ENCODE peak calls at places on chromosome 2, in nine cellular contexts. One of them, this sample, is unnamed.

GRCh38 chr2:109454304-109454703 is 159.5 kb downstream of the SEPTIN10 start:
- DNase-seq in left ventricle myocardium superior: no peak
- DNase-seq in A172: no peak
- DNase-seq in frontal cortex: no peak
- DNase-seq in ureter: no peak
- DNase-seq in tibial nerve: no peak
- DNase-seq in GM18507: no peak
- DNase-seq in RWPE1: no peak
- DNase-seq in prostate gland: no peak
- DNase-seq in this sample: no peak

GRCh38 chr2:225428360-225428759 is 28.9 kb downstream of the NYAP2 start:
- DNase-seq in tibial nerve: no peak
- DNase-seq in ureter: no peak
- DNase-seq in left ventricle myocardium superior: no peak
- DNase-seq in GM18507: no peak
- DNase-seq in frontal cortex: no peak
- DNase-seq in RWPE1: no peak
- DNase-seq in A172: no peak
- DNase-seq in prostate gland: no peak
- DNase-seq in this sample: no peak

GRCh38 chr2:191245869-191246531 is 796 bp downstream of the MYO1B start:
- DNase-seq in RWPE1: peak
- DNase-seq in tibial nerve: peak
- DNase-seq in frontal cortex: no peak
- DNase-seq in A172: no peak
- DNase-seq in prostate gland: peak
- DNase-seq in GM18507: no peak
- DNase-seq in ureter: peak
- DNase-seq in left ventricle myocardium superior: peak
- DNase-seq in this sample: peak

GRCh38 chr2:16674154-16674553 is 8.5 kb upstream of the CYRIA start:
- DNase-seq in frontal cortex: no peak
- DNase-seq in A172: no peak
- DNase-seq in ureter: no peak
- DNase-seq in tibial nerve: no peak
- DNase-seq in GM18507: no peak
- DNase-seq in RWPE1: no peak
- DNase-seq in left ventricle myocardium superior: no peak
- DNase-seq in prostate gland: no peak
- DNase-seq in this sample: no peak

GRCh38 chr2:205696541-205697441 is 14.5 kb downstream of the NRP2 start:
- DNase-seq in GM18507: no peak
- DNase-seq in prostate gland: no peak
- DNase-seq in A172: no peak
- DNase-seq in frontal cortex: no peak
- DNase-seq in left ventricle myocardium superior: no peak
- DNase-seq in ureter: no peak
- DNase-seq in tibial nerve: no peak
- DNase-seq in RWPE1: no peak
- DNase-seq in this sample: no peak

GRCh38 chr2:107742460-107743027 is 84.1 kb upstream of the RGPD4 start:
- DNase-seq in A172: no peak
- DNase-seq in RWPE1: no peak
- DNase-seq in GM18507: no peak
- DNase-seq in frontal cortex: no peak
- DNase-seq in ureter: no peak
- DNase-seq in left ventricle myocardium superior: no peak
- DNase-seq in prostate gland: no peak
- DNase-seq in tibial nerve: no peak
- DNase-seq in this sample: no peak

GRCh38 chr2:96251721-96252292 is 14.0 kb downstream of the TMEM127 start:
- DNase-seq in A172: peak
- DNase-seq in tibial nerve: peak
- DNase-seq in ureter: peak
- DNase-seq in RWPE1: no peak
- DNase-seq in left ventricle myocardium superior: peak
- DNase-seq in frontal cortex: no peak
- DNase-seq in GM18507: no peak
- DNase-seq in prostate gland: peak
- DNase-seq in this sample: peak

GRCh38 chr2:184628051-184628450 is 29.7 kb downstream of the ZNF804A start:
- DNase-seq in tibial nerve: no peak
- DNase-seq in ureter: no peak
- DNase-seq in left ventricle myocardium superior: no peak
- DNase-seq in frontal cortex: no peak
- DNase-seq in GM18507: no peak
- DNase-seq in A172: no peak
- DNase-seq in RWPE1: no peak
- DNase-seq in prostate gland: no peak
- DNase-seq in this sample: no peak

GRCh38 chr2:219478916-219479315 is 19.8 kb upstream of the GMPPA start:
- DNase-seq in GM18507: no peak
- DNase-seq in frontal cortex: no peak
- DNase-seq in A172: no peak
- DNase-seq in tibial nerve: no peak
- DNase-seq in left ventricle myocardium superior: no peak
- DNase-seq in prostate gland: no peak
- DNase-seq in ureter: no peak
- DNase-seq in RWPE1: no peak
- DNase-seq in this sample: no peak

GRCh38 chr2:234024304-234024703 is 26.2 kb upstream of the SPP2 start:
- DNase-seq in frontal cortex: no peak
- DNase-seq in prostate gland: no peak
- DNase-seq in RWPE1: no peak
- DNase-seq in tibial nerve: no peak
- DNase-seq in ureter: no peak
- DNase-seq in A172: no peak
- DNase-seq in left ventricle myocardium superior: no peak
- DNase-seq in GM18507: no peak
- DNase-seq in this sample: no peak

GRCh38 chr2:63843093-63843492 is 1.4 kb downstream of the UGP2 start:
- DNase-seq in left ventricle myocardium superior: no peak
- DNase-seq in tibial nerve: no peak
- DNase-seq in GM18507: no peak
- DNase-seq in A172: no peak
- DNase-seq in RWPE1: no peak
- DNase-seq in frontal cortex: no peak
- DNase-seq in ureter: no peak
- DNase-seq in prostate gland: no peak
- DNase-seq in this sample: no peak

GRCh38 chr2:166333809-166334208 is 41.9 kb downstream of the SCN9A start:
- DNase-seq in frontal cortex: no peak
- DNase-seq in left ventricle myocardium superior: no peak
- DNase-seq in A172: no peak
- DNase-seq in prostate gland: no peak
- DNase-seq in tibial nerve: no peak
- DNase-seq in RWPE1: peak
- DNase-seq in ureter: no peak
- DNase-seq in GM18507: no peak
- DNase-seq in this sample: peak

GRCh38 chr2:104861295-104862060 is 7.6 kb downstream of the POU3F3 start:
- DNase-seq in frontal cortex: no peak
- DNase-seq in GM18507: no peak
- DNase-seq in left ventricle myocardium superior: no peak
- DNase-seq in tibial nerve: no peak
- DNase-seq in prostate gland: no peak
- DNase-seq in RWPE1: no peak
- DNase-seq in ureter: no peak
- DNase-seq in A172: no peak
- DNase-seq in this sample: no peak

GRCh38 chr2:186309901-186310300 is 176.2 kb upstream of the ZC3H15 start:
- DNase-seq in tibial nerve: no peak
- DNase-seq in frontal cortex: no peak
- DNase-seq in prostate gland: no peak
- DNase-seq in ureter: no peak
- DNase-seq in GM18507: no peak
- DNase-seq in A172: no peak
- DNase-seq in left ventricle myocardium superior: no peak
- DNase-seq in RWPE1: no peak
- DNase-seq in this sample: no peak

GRCh38 chr2:202932425-202933138 is 20.5 kb downstream of the CARF start:
- DNase-seq in ureter: no peak
- DNase-seq in prostate gland: no peak
- DNase-seq in left ventricle myocardium superior: no peak
- DNase-seq in A172: no peak
- DNase-seq in RWPE1: peak
- DNase-seq in GM18507: no peak
- DNase-seq in tibial nerve: no peak
- DNase-seq in frontal cortex: no peak
- DNase-seq in this sample: peak

GRCh38 chr2:42028571-42029148 is 19.2 kb upstream of the PKDCC start:
- DNase-seq in GM18507: no peak
- DNase-seq in ureter: peak
- DNase-seq in A172: no peak
- DNase-seq in RWPE1: no peak
- DNase-seq in left ventricle myocardium superior: peak
- DNase-seq in prostate gland: no peak
- DNase-seq in frontal cortex: no peak
- DNase-seq in tibial nerve: no peak
- DNase-seq in this sample: no peak

GRCh38 chr2:195368530-195369216 is 288.4 kb upstream of the SLC39A10 start:
- DNase-seq in GM18507: no peak
- DNase-seq in A172: no peak
- DNase-seq in prostate gland: no peak
- DNase-seq in tibial nerve: no peak
- DNase-seq in ureter: no peak
- DNase-seq in RWPE1: no peak
- DNase-seq in frontal cortex: no peak
- DNase-seq in left ventricle myocardium superior: no peak
- DNase-seq in this sample: no peak

GRCh38 chr2:145593280-145593679 is 1073.4 kb upstream of the ZEB2 start:
- DNase-seq in ureter: no peak
- DNase-seq in GM18507: no peak
- DNase-seq in A172: no peak
- DNase-seq in frontal cortex: no peak
- DNase-seq in tibial nerve: no peak
- DNase-seq in prostate gland: no peak
- DNase-seq in RWPE1: no peak
- DNase-seq in left ventricle myocardium superior: no peak
- DNase-seq in this sample: no peak

GRCh38 chr2:205543937-205544702 is 138.2 kb upstream of the NRP2 start:
- DNase-seq in left ventricle myocardium superior: no peak
- DNase-seq in GM18507: no peak
- DNase-seq in prostate gland: no peak
- DNase-seq in A172: no peak
- DNase-seq in tibial nerve: no peak
- DNase-seq in RWPE1: no peak
- DNase-seq in ureter: no peak
- DNase-seq in frontal cortex: no peak
- DNase-seq in this sample: no peak

GRCh38 chr2:48738806-48739205 is 16.7 kb downstream of the LHCGR start:
- DNase-seq in ureter: no peak
- DNase-seq in frontal cortex: no peak
- DNase-seq in tibial nerve: no peak
- DNase-seq in GM18507: no peak
- DNase-seq in prostate gland: no peak
- DNase-seq in left ventricle myocardium superior: no peak
- DNase-seq in RWPE1: peak
- DNase-seq in A172: no peak
- DNase-seq in this sample: peak

GRCh38 chr2:62568983-62569837 is 63.2 kb upstream of the TMEM17 start:
- DNase-seq in ureter: no peak
- DNase-seq in left ventricle myocardium superior: no peak
- DNase-seq in A172: peak
- DNase-seq in tibial nerve: no peak
- DNase-seq in prostate gland: no peak
- DNase-seq in frontal cortex: no peak
- DNase-seq in RWPE1: no peak
- DNase-seq in GM18507: no peak
- DNase-seq in this sample: peak

GRCh38 chr2:236972491-236973379 is 113.0 kb upstream of the COPS8 start:
- DNase-seq in left ventricle myocardium superior: peak
- DNase-seq in frontal cortex: no peak
- DNase-seq in GM18507: no peak
- DNase-seq in tibial nerve: peak
- DNase-seq in RWPE1: peak
- DNase-seq in A172: peak
- DNase-seq in ureter: no peak
- DNase-seq in prostate gland: no peak
- DNase-seq in this sample: peak

GRCh38 chr2:63424329-63425078 is 163.8 kb downstream of the WDPCP start:
- DNase-seq in left ventricle myocardium superior: no peak
- DNase-seq in prostate gland: no peak
- DNase-seq in GM18507: no peak
- DNase-seq in frontal cortex: no peak
- DNase-seq in ureter: no peak
- DNase-seq in tibial nerve: no peak
- DNase-seq in A172: peak
- DNase-seq in RWPE1: peak
- DNase-seq in this sample: peak

GRCh38 chr2:222635295-222635694 is 20.6 kb downstream of the FARSB start:
- DNase-seq in tibial nerve: no peak
- DNase-seq in frontal cortex: no peak
- DNase-seq in prostate gland: no peak
- DNase-seq in GM18507: no peak
- DNase-seq in A172: no peak
- DNase-seq in RWPE1: no peak
- DNase-seq in left ventricle myocardium superior: no peak
- DNase-seq in ureter: no peak
- DNase-seq in this sample: no peak

GRCh38 chr2:223494987-223495386 is 107.2 kb downstream of the SCG2 start:
- DNase-seq in ureter: no peak
- DNase-seq in prostate gland: no peak
- DNase-seq in A172: no peak
- DNase-seq in left ventricle myocardium superior: no peak
- DNase-seq in frontal cortex: no peak
- DNase-seq in tibial nerve: no peak
- DNase-seq in GM18507: no peak
- DNase-seq in RWPE1: no peak
- DNase-seq in this sample: no peak

GRCh38 chr2:120042359-120042758 is 29.5 kb downstream of the EPB41L5 start:
- DNase-seq in prostate gland: no peak
- DNase-seq in GM18507: no peak
- DNase-seq in tibial nerve: no peak
- DNase-seq in left ventricle myocardium superior: no peak
- DNase-seq in RWPE1: no peak
- DNase-seq in A172: no peak
- DNase-seq in ureter: no peak
- DNase-seq in frontal cortex: no peak
- DNase-seq in this sample: no peak

GRCh38 chr2:177693658-177694334 is 301.2 kb downstream of the AGPS start:
- DNase-seq in frontal cortex: no peak
- DNase-seq in ureter: no peak
- DNase-seq in left ventricle myocardium superior: no peak
- DNase-seq in tibial nerve: no peak
- DNase-seq in A172: no peak
- DNase-seq in RWPE1: no peak
- DNase-seq in prostate gland: no peak
- DNase-seq in GM18507: no peak
- DNase-seq in this sample: no peak

This sample was measured in PC-3.